ENCODE peak calls at places on chromosome 1, in seven cellular contexts. J, C, Q, R, W, S and M are unnamed samples.

GRCh38 chr1:36882536-36883285 is 151.6 kb downstream of the GRIK3 start:
- DNase-seq in J (no peak), C (no peak), Q (peak), R (no peak), W (no peak), S (no peak), M (no peak)

GRCh38 chr1:116503535-116504307 is 67.1 kb downstream of the CD58 start:
- DNase-seq in J (no peak), C (no peak), Q (no peak), R (peak), W (no peak), S (no peak), M (no peak)

GRCh38 chr1:245999697-246000637 is 507.1 kb downstream of the SMYD3 start:
- DNase-seq in J (no peak), C (no peak), Q (no peak), R (no peak), W (no peak), S (no peak), M (no peak)

GRCh38 chr1:177368255-177368654 is 197.5 kb downstream of the BRINP2 start:
- DNase-seq in J (no peak), C (no peak), Q (no peak), R (no peak), W (no peak), S (no peak), M (no peak)

GRCh38 chr1:36225298-36225899 is 1.2 kb downstream of the THRAP3 start:
- DNase-seq in J (no peak), C (no peak), Q (no peak), R (peak), W (no peak), S (no peak), M (no peak)

GRCh38 chr1:211331011-211331709 is 4.5 kb downstream of the TRAF5 start:
- DNase-seq in J (no peak), C (no peak), Q (no peak), R (no peak), W (no peak), S (no peak), M (no peak)

GRCh38 chr1:107467286-107467685 is 326.4 kb downstream of the NTNG1 start:
- DNase-seq in J (no peak), C (no peak), Q (no peak), R (peak), W (peak), S (no peak), M (no peak)

GRCh38 chr1:157878059-157878458 is 36.5 kb upstream of the CD5L start:
- DNase-seq in J (no peak), C (no peak), Q (no peak), R (peak), W (no peak), S (no peak), M (no peak)

GRCh38 chr1:9316080-9316444 is 23.4 kb downstream of the SPSB1 start:
- DNase-seq in J (no peak), C (no peak), Q (no peak), R (no peak), W (no peak), S (no peak), M (no peak)

GRCh38 chr1:63893976-63894375 is 120.2 kb downstream of the ROR1 start:
- DNase-seq in J (no peak), C (no peak), Q (no peak), R (no peak), W (no peak), S (no peak), M (no peak)

GRCh38 chr1:9443913-9444445 is 95.3 kb upstream of the SLC25A33 start:
- DNase-seq in J (peak), C (no peak), Q (no peak), R (no peak), W (peak), S (no peak), M (no peak)

GRCh38 chr1:14841951-14842350 is 243.5 kb downstream of the KAZN start:
- DNase-seq in J (no peak), C (no peak), Q (no peak), R (no peak), W (no peak), S (no peak), M (no peak)

GRCh38 chr1:21280011-21280471 is 10.2 kb downstream of the ECE1 start:
- DNase-seq in J (no peak), C (no peak), Q (no peak), R (no peak), W (no peak), S (no peak), M (no peak)

GRCh38 chr1:3614755-3615742 is 3.7 kb upstream of the MEGF6 start:
- DNase-seq in J (no peak), C (no peak), Q (no peak), R (no peak), W (no peak), S (no peak), M (no peak)

GRCh38 chr1:182392045-182393028 is 747 bp upstream of the GLUL start:
- DNase-seq in J (peak), C (peak), Q (peak), R (peak), W (no peak), S (no peak), M (no peak)

GRCh38 chr1:225911207-225912130 is 12.6 kb downstream of the PYCR2 start:
- DNase-seq in J (peak), C (peak), Q (peak), R (peak), W (no peak), S (no peak), M (peak)

GRCh38 chr1:33402234-33402633 is 28.7 kb downstream of the PHC2 start:
- DNase-seq in J (no peak), C (no peak), Q (no peak), R (no peak), W (no peak), S (no peak), M (no peak)

GRCh38 chr1:48027533-48027835 is 30.3 kb upstream of the TRABD2B start:
- DNase-seq in J (no peak), C (no peak), Q (no peak), R (no peak), W (no peak), S (no peak), M (no peak)

GRCh38 chr1:35707253-35708178 is 11.2 kb downstream of the C1orf216 start:
- DNase-seq in J (peak), C (peak), Q (no peak), R (peak), W (peak), S (no peak), M (no peak)

GRCh38 chr1:173190101-173190895 is 16.8 kb downstream of the TNFSF4 start:
- DNase-seq in J (peak), C (peak), Q (peak), R (peak), W (peak), S (peak), M (no peak)

GRCh38 chr1:63779872-63780271 is 6.1 kb downstream of the ROR1 start:
- DNase-seq in J (no peak), C (no peak), Q (no peak), R (no peak), W (no peak), S (no peak), M (no peak)